ENCODE peak calls at places on chromosomes 16 and 17, in nine cellular contexts. R is epithelial cell of proximal tubule; H is nephron progenitor cell; M is CD4-positive, alpha-beta T cell; P is right atrium auricular region; G is A549; F is colonic mucosa; Y is mammary epithelial cell; E is upper lobe of right lung. K is an unnamed sample.

GRCh38 chr16:72989203-72989991 is 58.5 kb downstream of the ZFHX3 start:
- DNase-seq in E (no peak), F (no peak), P (no peak), Y (peak), G (no peak), H (no peak), R (peak), M (no peak), K (no peak)

GRCh38 chr16:77674888-77675287 is 47.4 kb upstream of the NUDT7 start:
- DNase-seq in P (no peak), M (no peak), G (no peak), Y (peak), F (no peak), H (no peak), R (no peak), E (no peak), K (no peak)

GRCh38 chr16:17446661-17447060 is 24.1 kb downstream of the XYLT1 start:
- DNase-seq in G (no peak), R (no peak), F (no peak), E (no peak), P (no peak), M (no peak), H (peak), Y (no peak), K (no peak)

GRCh38 chr16:55277536-55277935 is 46.5 kb upstream of the IRX6 start:
- DNase-seq in R (no peak), P (no peak), F (no peak), H (no peak), M (no peak), Y (no peak), E (no peak), G (no peak), K (no peak)

GRCh38 chr17:413016-413350 is 60.4 kb upstream of the RPH3AL start:
- DNase-seq in F (no peak), E (no peak), P (no peak), R (no peak), H (no peak), G (no peak), M (no peak), Y (no peak), K (no peak)

GRCh38 chr16:89120281-89120680 is 26.6 kb downstream of the ACSF3 start:
- DNase-seq in R (no peak), P (no peak), G (no peak), Y (no peak), H (no peak), F (no peak), E (no peak), M (no peak), K (no peak)

GRCh38 chr17:67993998-67994361 is 2.3 kb downstream of the C17orf58 start:
- DNase-seq in M (no peak), F (no peak), H (no peak), P (no peak), R (no peak), Y (no peak), E (no peak), G (peak), K (no peak)

GRCh38 chr16:88061346-88062110 is 110.3 kb downstream of the BANP start:
- DNase-seq in F (no peak), P (no peak), E (no peak), H (no peak), G (no peak), M (no peak), Y (no peak), R (no peak), K (no peak)

GRCh38 chr17:59377410-59377809 is 46.0 kb downstream of the YPEL2 start:
- DNase-seq in Y (no peak), M (no peak), E (no peak), P (no peak), R (no peak), F (no peak), H (no peak), G (no peak), K (no peak)

DNA sequence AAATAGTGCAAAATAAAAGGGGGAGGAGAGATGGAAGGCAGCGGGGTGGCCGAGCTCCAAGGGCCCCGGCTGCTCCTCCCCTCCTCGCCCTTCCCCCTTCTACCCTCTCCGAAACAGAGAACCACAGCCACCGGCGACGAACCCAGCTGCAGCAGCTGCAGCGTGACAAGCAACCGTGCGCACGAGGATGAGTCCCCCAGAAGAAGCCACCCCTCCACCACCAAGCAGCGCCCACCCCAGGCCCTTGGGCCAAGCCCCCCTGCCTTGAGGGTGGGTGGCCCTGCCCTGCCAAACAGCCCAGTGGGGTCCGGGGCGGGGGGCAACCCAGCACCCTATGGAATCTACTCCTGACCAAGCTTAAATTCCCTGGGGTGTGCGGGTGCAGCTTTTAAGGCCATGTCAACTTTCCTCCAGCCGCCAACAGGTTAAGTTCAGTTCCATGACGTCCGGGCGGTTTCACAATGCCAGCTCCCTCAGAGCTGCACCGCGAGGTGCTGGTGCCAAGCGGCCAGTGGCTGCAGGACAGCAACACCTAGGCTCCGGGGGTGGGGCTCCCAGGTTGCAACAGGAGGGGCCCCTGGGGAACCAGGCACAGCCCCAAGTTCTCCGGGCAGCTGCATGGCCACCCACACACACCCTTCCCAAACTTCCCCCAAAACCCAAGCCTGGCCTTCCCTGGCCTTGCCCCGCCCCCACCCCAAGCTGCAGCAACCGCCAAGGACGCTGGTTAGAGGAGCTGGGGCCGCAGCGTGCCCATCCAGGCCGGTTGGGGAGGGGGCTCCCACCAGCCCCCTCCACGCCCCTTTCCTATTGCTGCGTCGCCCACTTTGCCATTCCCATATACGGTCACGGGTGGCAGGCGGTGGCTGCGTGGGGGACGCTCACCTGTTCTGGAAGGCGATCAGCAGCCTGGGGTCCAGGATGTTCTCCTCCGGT is 2.0 kb downstream of the CBX4 start:
- DNase-seq in Y (peak), P (peak), M (peak), F (peak), E (peak), G (peak), H (peak), R (no peak), K (no peak)
- TF ChIP-seq CTCF in Y (peak), P (no peak), M (no peak), F (no peak), E (peak), G (no peak), H (no peak), R (peak), K (no peak)

GRCh38 chr16:70701998-70702397 is 16.1 kb upstream of the MTSS2 start:
- DNase-seq in H (no peak), F (no peak), P (no peak), M (no peak), R (no peak), G (no peak), E (no peak), Y (no peak), K (no peak)

GRCh38 chr16:70704586-70704985 is 18.7 kb upstream of the MTSS2 start:
- DNase-seq in Y (no peak), F (no peak), G (no peak), P (no peak), H (no peak), R (no peak), M (no peak), E (no peak), K (no peak)

GRCh38 chr16:70703835-70704381 is 18.1 kb upstream of the MTSS2 start:
- DNase-seq in G (no peak), E (no peak), Y (no peak), P (no peak), F (no peak), M (no peak), R (no peak), H (no peak), K (no peak)

GRCh38 chr16:70702624-70703023 is 16.8 kb upstream of the MTSS2 start:
- DNase-seq in H (no peak), M (no peak), G (no peak), P (no peak), Y (no peak), F (no peak), R (no peak), E (no peak), K (no peak)

GRCh38 chr16:70703041-70703834 is 17.4 kb upstream of the MTSS2 start:
- DNase-seq in G (peak), H (peak), F (no peak), M (no peak), R (no peak), E (no peak), Y (no peak), P (peak), K (peak)
- TF ChIP-seq CTCF in G (no peak), H (no peak), F (no peak), M (no peak), R (peak), E (peak), Y (peak), P (peak), K (peak)

GRCh38 chr16:8625491-8626087 is 4.1 kb downstream of the METTL22 start:
- DNase-seq in M (no peak), E (no peak), F (no peak), Y (no peak), P (no peak), G (no peak), H (no peak), R (no peak), K (no peak)
- TF ChIP-seq CTCF in M (no peak), E (no peak), F (no peak), Y (no peak), P (no peak), G (no peak), H (no peak), R (no peak), K (no peak)

DNA sequence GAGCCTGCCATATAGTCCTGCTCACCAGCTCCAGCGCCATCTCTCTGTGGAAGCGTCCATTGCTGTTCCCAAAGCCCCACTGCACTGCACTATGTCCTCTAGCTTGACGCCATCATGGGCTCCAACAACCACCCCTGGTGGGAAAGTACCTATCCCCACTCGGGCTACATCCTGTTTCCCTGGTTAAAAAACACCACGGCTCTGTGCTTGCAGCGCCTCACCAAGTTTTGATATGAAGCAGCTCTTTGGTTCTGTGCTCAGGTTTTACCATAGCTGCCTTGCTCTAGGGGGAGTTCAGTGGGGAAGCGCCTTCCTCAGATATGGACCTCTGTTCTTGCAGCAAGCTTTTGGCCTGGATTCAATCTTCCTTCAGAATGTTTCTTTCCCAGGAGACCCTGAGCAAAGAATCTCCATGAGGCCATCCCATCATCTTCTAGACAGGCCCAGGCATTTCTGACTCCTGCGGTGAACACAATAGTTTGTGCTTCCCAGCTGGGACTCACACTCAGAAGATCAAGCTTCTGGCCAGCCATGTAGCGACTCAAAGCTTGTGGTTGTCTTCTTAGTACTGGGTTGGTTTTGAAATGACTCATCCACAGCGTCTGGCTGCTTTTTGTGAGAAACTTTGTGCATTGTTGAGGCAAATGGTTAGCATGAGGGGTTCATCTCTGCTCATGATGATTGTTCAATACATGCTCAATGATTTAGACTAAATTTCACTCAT is 39.5 kb downstream of the DYNLRB2 start:
- DNase-seq in R (no peak), P (no peak), E (no peak), F (no peak), H (no peak), M (peak), Y (peak), G (no peak), K (no peak)
- TF ChIP-seq CTCF in R (no peak), P (no peak), E (no peak), F (no peak), H (no peak), M (no peak), Y (no peak), G (no peak), K (no peak)

GRCh38 chr16:6377956-6378355 is 954.7 kb upstream of the RBFOX1 start:
- DNase-seq in M (no peak), P (no peak), E (no peak), R (no peak), G (no peak), F (no peak), Y (no peak), H (no peak), K (no peak)

GRCh38 chr16:6375471-6376075 is 957.1 kb upstream of the RBFOX1 start:
- DNase-seq in E (no peak), F (no peak), H (no peak), R (no peak), P (no peak), Y (no peak), M (no peak), G (no peak), K (no peak)

GRCh38 chr16:6374816-6375215 is 957.8 kb upstream of the RBFOX1 start:
- DNase-seq in F (no peak), Y (no peak), H (no peak), P (no peak), E (no peak), R (no peak), G (no peak), M (no peak), K (no peak)
- TF ChIP-seq CTCF in F (no peak), Y (no peak), H (no peak), P (no peak), E (no peak), R (no peak), G (no peak), M (no peak), K (no peak)

DNA sequence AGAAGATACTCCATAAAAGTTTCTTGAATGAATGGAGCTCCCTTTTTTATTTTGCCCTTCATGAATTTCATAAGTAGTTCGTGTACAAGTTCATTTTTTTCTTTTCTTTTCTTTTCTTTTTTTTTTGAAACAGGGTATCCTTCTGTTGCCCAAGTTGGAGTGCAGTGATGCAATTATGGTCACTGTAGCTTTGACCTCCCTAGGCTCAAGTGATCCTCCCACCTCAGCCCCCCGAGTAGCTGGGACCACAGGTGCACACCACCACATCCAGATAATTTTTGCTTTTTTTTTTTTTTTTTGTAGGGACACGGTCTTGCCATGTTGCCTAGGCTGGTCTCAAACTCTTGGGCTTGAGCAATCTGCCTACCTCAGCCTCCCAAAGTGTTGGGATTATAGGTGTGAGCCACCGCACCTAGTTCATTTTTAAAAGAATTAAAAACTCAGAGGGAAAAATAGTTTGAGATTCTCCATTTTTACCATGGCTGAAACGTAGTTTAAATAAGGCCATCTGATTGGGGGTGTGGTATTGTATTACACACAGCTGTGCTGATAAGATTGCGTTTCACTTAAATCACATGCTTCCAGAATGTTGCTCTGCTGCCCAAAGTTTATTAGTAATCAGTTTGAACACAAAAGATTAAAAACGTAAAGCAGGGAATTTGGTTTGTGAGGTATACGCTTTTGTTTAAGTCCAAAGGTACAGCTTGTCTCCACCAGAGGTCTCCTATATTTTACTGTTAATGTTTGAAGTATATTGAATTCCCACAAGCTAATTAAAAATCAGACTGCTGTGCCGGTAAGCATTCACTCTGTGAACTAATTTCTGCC is 154.1 kb downstream of the SOCS1 start:
- DNase-seq in P (no peak), E (no peak), M (no peak), R (no peak), Y (no peak), G (no peak), F (no peak), H (no peak), K (no peak)
- TF ChIP-seq CTCF in P (peak), E (no peak), M (no peak), R (no peak), Y (no peak), G (no peak), F (no peak), H (no peak), K (no peak)

DNA sequence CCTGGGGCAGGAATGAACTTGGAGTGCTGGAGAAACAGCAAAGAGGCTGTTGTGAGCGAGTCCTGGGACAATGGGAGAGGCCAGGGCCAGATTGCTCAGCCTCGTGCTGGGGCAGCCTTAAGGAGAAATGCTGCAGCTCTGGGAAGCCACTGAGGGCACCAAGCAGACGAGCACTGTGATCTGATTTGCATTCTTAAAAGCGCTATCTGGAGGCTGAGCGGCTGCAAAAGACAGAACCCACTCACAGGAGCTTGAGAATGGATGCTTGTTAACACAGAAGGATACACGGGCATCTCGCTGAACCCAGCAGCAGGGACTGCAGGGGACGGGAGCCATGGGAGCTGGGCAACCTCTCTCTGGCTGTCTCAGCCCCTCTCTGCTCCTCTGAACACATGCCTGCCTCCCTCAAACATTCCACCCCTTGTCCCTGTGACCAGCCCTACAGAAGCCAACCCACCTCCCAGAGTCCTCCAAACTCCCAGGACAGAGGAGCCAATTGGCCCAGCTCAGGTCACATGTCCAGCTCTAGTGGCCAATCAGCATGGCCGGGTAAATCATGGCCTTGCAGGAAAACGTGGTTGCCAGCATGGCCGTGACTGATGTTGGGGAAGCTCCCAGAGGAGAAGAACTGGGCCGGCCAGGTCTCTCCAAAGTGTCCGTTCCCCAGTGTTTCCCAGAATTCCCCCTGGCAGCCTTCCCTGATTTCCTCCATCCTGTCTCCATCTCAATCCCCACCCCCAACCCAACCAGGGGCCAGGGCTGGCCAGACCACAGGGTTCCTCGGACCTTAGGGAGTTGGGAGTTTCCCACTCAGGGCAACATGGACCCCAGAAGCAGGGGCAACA is 60.3 kb downstream of the GSG1L start:
- DNase-seq in R (no peak), H (no peak), G (no peak), M (no peak), Y (no peak), E (no peak), P (no peak), F (no peak), K (no peak)
- TF ChIP-seq CTCF in R (no peak), H (no peak), G (no peak), M (no peak), Y (no peak), E (no peak), P (no peak), F (no peak), K (no peak)

K was measured in osteocyte.